ENCODE peak calls at places on chromosomes 6 and 20, in six cellular contexts. T is PC-9, J is Calu3, G is Peyer's patch, C is lower lobe of right lung, E is MM.1S. B is an unnamed sample.

GRCh38 chr6:2739335-2739734 is 11.4 kb downstream of the MYLK4 start:
- DNase-seq in T (no peak), C (no peak), G (no peak), J (no peak), E (no peak), B (peak)

GRCh38 chr6:156954191-156954590 is 177.0 kb downstream of the ARID1B start:
- DNase-seq in C (no peak), E (no peak), G (no peak), J (no peak), T (no peak), B (no peak)

GRCh38 chr6:4371207-4371921 is 236.0 kb upstream of the ECI2 start:
- DNase-seq in J (no peak), T (no peak), G (no peak), C (no peak), E (no peak), B (no peak)

GRCh38 chr6:5151955-5152401 is 66.8 kb downstream of the PPP1R3G start:
- DNase-seq in J (no peak), C (no peak), G (no peak), T (no peak), E (no peak), B (peak)

GRCh38 chr20:17061721-17062120 is 165.1 kb upstream of the PCSK2 start:
- DNase-seq in J (no peak), C (no peak), E (no peak), T (no peak), G (no peak), B (no peak)

GRCh38 chr20:12058201-12058600 is 140.5 kb downstream of the BTBD3 start:
- DNase-seq in J (no peak), C (no peak), E (no peak), G (no peak), T (no peak), B (no peak)

GRCh38 chr6:80607814-80608391 is 501.4 kb downstream of the BCKDHB start:
- DNase-seq in C (no peak), J (no peak), E (no peak), G (no peak), T (peak), B (no peak)

GRCh38 chr6:110083875-110084585 is 95.4 kb downstream of the WASF1 start:
- DNase-seq in J (no peak), T (no peak), C (no peak), G (no peak), E (no peak), B (no peak)

GRCh38 chr20:48791014-48791413 is 36.8 kb downstream of the PREX1 start:
- DNase-seq in C (no peak), E (no peak), T (peak), J (no peak), G (no peak), B (no peak)

GRCh38 chr20:21102691-21103311 is 3.4 kb downstream of the LINC00237 start:
- DNase-seq in T (no peak), E (no peak), J (no peak), C (peak), G (peak), B (no peak)

GRCh38 chr20:9374480-9374879 is 139.9 kb upstream of the LAMP5 start:
- DNase-seq in G (no peak), T (no peak), E (no peak), C (no peak), J (no peak), B (no peak)

GRCh38 chr20:49288250-49288751 is 10.4 kb upstream of the ZNFX1 start:
- DNase-seq in J (no peak), C (no peak), T (no peak), E (no peak), G (no peak), B (no peak)

GRCh38 chr6:25010917-25011625 is 75.3 kb upstream of the RIPOR2 start:
- DNase-seq in E (no peak), J (no peak), C (no peak), G (no peak), T (peak), B (no peak)

GRCh38 chr6:150685860-150686259 is 86.2 kb downstream of the PLEKHG1 start:
- DNase-seq in C (peak), G (peak), E (peak), T (peak), J (peak), B (no peak)

GRCh38 chr20:44596010-44596409 is 13.6 kb downstream of the PKIG start:
- DNase-seq in J (no peak), E (no peak), T (peak), G (no peak), C (no peak), B (no peak)

GRCh38 chr6:48671506-48671905 is 560.5 kb upstream of the PTCHD4 start:
- DNase-seq in C (no peak), E (no peak), T (no peak), G (no peak), J (no peak), B (no peak)

GRCh38 chr6:134183844-134184243 is 131.4 kb upstream of the SLC2A12 start:
- DNase-seq in J (no peak), G (no peak), E (no peak), T (peak), C (no peak), B (no peak)

GRCh38 chr6:101086473-101086872 is 205.3 kb upstream of the ASCC3 start:
- DNase-seq in E (no peak), G (no peak), C (no peak), J (no peak), T (no peak), B (no peak)

GRCh38 chr6:170160628-170161611 is 130.0 kb downstream of the DLL1 start:
- DNase-seq in J (no peak), E (no peak), T (no peak), G (no peak), C (no peak), B (no peak)

GRCh38 chr6:139988702-139989101 is 614.3 kb upstream of the CITED2 start:
- DNase-seq in J (no peak), C (no peak), T (no peak), E (no peak), G (no peak), B (no peak)

GRCh38 chr6:26361544-26361943 is 3.5 kb upstream of the BTN3A2 start:
- DNase-seq in C (no peak), J (no peak), E (peak), G (no peak), T (no peak), B (no peak)

GRCh38 chr6:37324131-37325033 is 29.4 kb upstream of the RNF8 start:
- DNase-seq in T (peak), C (no peak), G (peak), J (no peak), E (no peak), B (no peak)

GRCh38 chr6:42138630-42139619 is 3.5 kb downstream of the C6orf132 start:
- DNase-seq in T (peak), J (no peak), C (no peak), G (no peak), E (no peak), B (no peak)

GRCh38 chr6:54640911-54641310 is 205.7 kb upstream of the FAM83B start:
- DNase-seq in G (no peak), T (no peak), C (no peak), E (no peak), J (no peak), B (no peak)

GRCh38 chr6:85756982-85757381 is 114.3 kb upstream of the SYNCRIP start:
- DNase-seq in T (no peak), J (no peak), C (no peak), E (peak), G (no peak), B (peak)
- TF ChIP-seq CTCF in T (peak), J (peak), C (peak), E (peak), G (peak), B (peak)

GRCh38 chr6:89214197-89214596 is 3.0 kb downstream of the GABRR1 start:
- DNase-seq in G (no peak), J (no peak), C (no peak), T (no peak), E (no peak), B (no peak)
- TF ChIP-seq CTCF in G (no peak), J (no peak), C (no peak), T (no peak), E (no peak), B (no peak)

GRCh38 chr20:33160681-33161080 is 7.3 kb upstream of the BPIFA2 start:
- DNase-seq in C (no peak), J (no peak), G (no peak), E (no peak), T (peak), B (no peak)

GRCh38 chr20:33158637-33159385 is 9.1 kb upstream of the BPIFA2 start:
- DNase-seq in J (no peak), T (no peak), C (no peak), G (no peak), E (no peak), B (no peak)

GRCh38 chr20:33162313-33162712 is 5.6 kb upstream of the BPIFA2 start:
- DNase-seq in T (peak), E (no peak), J (no peak), C (no peak), G (no peak), B (no peak)

GRCh38 chr20:33162753-33163152 is 5.2 kb upstream of the BPIFA2 start:
- DNase-seq in E (no peak), T (peak), J (no peak), G (no peak), C (no peak), B (no peak)

DNA sequence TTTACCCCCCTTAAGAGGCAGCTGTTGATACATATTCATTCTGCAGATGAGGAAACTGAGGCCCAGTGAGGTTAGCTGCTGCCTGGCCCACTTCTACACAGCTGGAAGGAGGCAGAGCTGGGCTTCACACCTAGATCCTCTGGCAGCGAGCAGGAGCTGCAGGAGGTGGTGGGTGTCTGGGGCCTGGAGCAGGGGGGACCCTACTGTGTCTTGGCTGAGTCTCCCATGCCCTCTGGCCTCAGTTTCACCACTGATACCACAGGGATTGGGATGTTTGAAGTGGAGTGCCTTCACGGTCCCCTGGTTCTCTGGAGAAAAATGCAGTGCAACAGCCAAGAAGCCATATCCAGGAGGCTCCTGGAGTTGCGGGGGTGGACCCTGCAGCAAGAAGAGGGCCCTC is 8.2 kb upstream of the BPIFA2 start:
- DNase-seq in C (no peak), G (no peak), E (no peak), J (no peak), T (peak), B (no peak)
- TF ChIP-seq CTCF in C (no peak), G (no peak), E (no peak), J (no peak), T (no peak), B (no peak)

DNA sequence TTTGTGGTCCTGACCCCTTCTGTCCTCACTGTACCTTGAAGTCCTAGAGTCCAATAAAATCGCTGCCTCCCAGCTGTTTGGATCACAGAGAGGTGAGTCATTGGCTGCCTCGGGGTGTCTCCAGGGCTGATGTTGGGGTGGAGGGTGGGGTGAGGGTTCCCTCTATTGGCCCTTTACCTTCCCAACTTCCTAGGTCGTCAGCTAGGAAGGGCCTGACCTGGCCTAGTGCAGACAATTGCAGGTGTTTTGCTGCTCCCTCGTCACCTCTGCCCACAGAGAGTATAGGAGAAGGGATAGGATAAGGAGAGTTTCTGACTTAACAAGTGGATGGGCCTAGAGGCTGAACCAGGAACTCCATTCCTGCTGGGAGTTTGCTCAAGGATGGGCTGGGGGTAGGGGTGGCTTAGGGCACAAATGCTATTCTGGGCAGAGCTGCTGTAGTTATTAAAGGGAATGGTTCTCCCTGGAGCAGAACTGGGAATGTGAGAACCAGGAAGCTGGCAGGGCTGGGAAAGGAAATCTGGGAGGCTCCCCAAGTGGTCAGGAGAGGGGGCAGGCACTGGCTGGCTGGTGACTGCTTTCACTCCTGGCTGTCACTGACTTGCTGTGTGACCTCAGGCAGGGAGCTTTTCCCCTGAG is 1.4 kb downstream of the TP53INP2 start:
- DNase-seq in T (peak), G (peak), E (no peak), J (peak), C (no peak), B (no peak)
- TF ChIP-seq CTCF in T (peak), G (peak), E (peak), J (peak), C (no peak), B (no peak)

DNA sequence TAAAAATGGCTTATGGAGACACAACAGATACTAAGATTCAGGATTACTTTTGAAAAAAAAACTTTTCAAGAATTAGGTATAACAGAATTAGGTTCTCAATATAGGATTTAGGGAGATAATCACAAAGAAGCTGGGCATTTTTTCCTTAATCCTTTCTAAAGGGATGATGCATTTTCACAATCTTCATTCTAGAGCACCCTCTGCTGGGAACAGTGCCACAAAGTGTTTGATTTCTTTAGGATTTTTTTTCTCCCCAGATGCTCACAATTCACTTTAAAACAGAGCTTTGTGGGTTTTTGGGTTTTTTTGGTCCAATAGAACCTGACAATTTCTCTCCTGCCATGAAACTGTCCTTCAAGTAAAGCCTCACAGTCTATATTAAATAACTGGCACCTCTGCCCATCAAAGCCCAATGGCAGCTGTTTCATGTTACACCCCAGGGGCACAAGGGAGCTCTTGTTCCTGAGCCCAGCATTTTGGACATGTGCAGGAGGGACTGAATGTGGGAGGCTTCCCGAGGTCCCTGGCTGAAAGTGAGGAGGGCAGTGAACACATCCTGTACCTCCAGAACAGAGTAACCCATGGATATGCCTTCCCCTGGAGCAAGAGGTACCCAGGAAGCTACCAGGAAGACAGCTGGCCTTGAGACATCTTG is 39.7 kb downstream of the PREP start:
- DNase-seq in T (no peak), J (no peak), C (no peak), E (peak), G (no peak), B (no peak)
- TF ChIP-seq CTCF in T (peak), J (peak), C (no peak), E (no peak), G (peak), B (peak)

GRCh38 chr20:56204206-56204605 is 44.3 kb upstream of the MC3R start:
- DNase-seq in C (no peak), T (no peak), J (no peak), E (no peak), G (no peak), B (no peak)

GRCh38 chr20:56205350-56205749 is 43.2 kb upstream of the MC3R start:
- DNase-seq in G (no peak), J (no peak), C (no peak), T (no peak), E (no peak), B (no peak)

GRCh38 chr20:56207656-56208055 is 40.9 kb upstream of the MC3R start:
- DNase-seq in T (no peak), E (no peak), J (no peak), C (no peak), G (no peak), B (no peak)

GRCh38 chr20:56200456-56200855 is 48.1 kb upstream of the MC3R start:
- DNase-seq in C (no peak), T (no peak), G (no peak), J (no peak), E (no peak), B (no peak)

GRCh38 chr20:56202493-56203077 is 45.9 kb upstream of the MC3R start:
- DNase-seq in T (no peak), J (peak), C (no peak), E (peak), G (no peak), B (no peak)
- TF ChIP-seq CTCF in T (peak), J (no peak), C (peak), E (peak), G (peak), B (peak)

B was measured in kidney epithelial cell.